ENCODE peak calls at places on chromosomes 11 and 22, in ten cellular contexts. One of them, this sample, is unnamed.

GRCh38 chr11:73308963-73309960 is 1.2 kb downstream of the ARHGEF17 start:
- DNase-seq in MG63: peak
- DNase-seq in stimulated activated CD4-positive, alpha-beta T cell treated with anti-CD3 and anti-CD28 coated beads, TNF-alpha, amount 100 ng/mL, for 48 hours: no peak
- DNase-seq in activated CD4-positive, CD25-positive, alpha-beta regulatory T cell treated with anti-CD3 and anti-CD28 coated beads, Interleukin-2, amount 50 U/mL, for 72 hours: no peak
- DNase-seq in DMS 273 treated with DMSO at 0.1 percent for 48 hours: no peak
- DNase-seq in A172: peak
- DNase-seq in sigmoid colon: peak
- DNase-seq in brain microvascular endothelial cell: peak
- DNase-seq in NCI-H1694: no peak
- DNase-seq in small intestine: peak
- DNase-seq in this sample: peak

GRCh38 chr11:69265911-69266510 is 27.9 kb upstream of the MYEOV start:
- DNase-seq in small intestine: no peak
- DNase-seq in activated CD4-positive, CD25-positive, alpha-beta regulatory T cell treated with anti-CD3 and anti-CD28 coated beads, Interleukin-2, amount 50 U/mL, for 72 hours: no peak
- DNase-seq in A172: no peak
- DNase-seq in brain microvascular endothelial cell: no peak
- DNase-seq in DMS 273 treated with DMSO at 0.1 percent for 48 hours: no peak
- DNase-seq in sigmoid colon: no peak
- DNase-seq in stimulated activated CD4-positive, alpha-beta T cell treated with anti-CD3 and anti-CD28 coated beads, TNF-alpha, amount 100 ng/mL, for 48 hours: no peak
- DNase-seq in NCI-H1694: no peak
- DNase-seq in MG63: no peak
- DNase-seq in this sample: no peak

GRCh38 chr11:131600591-131600990 is 230.2 kb downstream of the NTM start:
- DNase-seq in small intestine: no peak
- DNase-seq in brain microvascular endothelial cell: no peak
- DNase-seq in sigmoid colon: no peak
- DNase-seq in stimulated activated CD4-positive, alpha-beta T cell treated with anti-CD3 and anti-CD28 coated beads, TNF-alpha, amount 100 ng/mL, for 48 hours: no peak
- DNase-seq in MG63: peak
- DNase-seq in activated CD4-positive, CD25-positive, alpha-beta regulatory T cell treated with anti-CD3 and anti-CD28 coated beads, Interleukin-2, amount 50 U/mL, for 72 hours: no peak
- DNase-seq in DMS 273 treated with DMSO at 0.1 percent for 48 hours: no peak
- DNase-seq in A172: no peak
- DNase-seq in NCI-H1694: no peak
- DNase-seq in this sample: no peak

GRCh38 chr22:21626735-21627469 is 2.9 kb downstream of the YDJC start:
- DNase-seq in A172: no peak
- DNase-seq in activated CD4-positive, CD25-positive, alpha-beta regulatory T cell treated with anti-CD3 and anti-CD28 coated beads, Interleukin-2, amount 50 U/mL, for 72 hours: no peak
- DNase-seq in small intestine: no peak
- DNase-seq in DMS 273 treated with DMSO at 0.1 percent for 48 hours: peak
- DNase-seq in sigmoid colon: no peak
- DNase-seq in MG63: no peak
- DNase-seq in NCI-H1694: peak
- DNase-seq in brain microvascular endothelial cell: no peak
- DNase-seq in stimulated activated CD4-positive, alpha-beta T cell treated with anti-CD3 and anti-CD28 coated beads, TNF-alpha, amount 100 ng/mL, for 48 hours: no peak
- DNase-seq in this sample: no peak

GRCh38 chr11:3954448-3955298 is 99.2 kb downstream of the STIM1 start:
- DNase-seq in brain microvascular endothelial cell: no peak
- DNase-seq in DMS 273 treated with DMSO at 0.1 percent for 48 hours: no peak
- DNase-seq in sigmoid colon: no peak
- DNase-seq in NCI-H1694: no peak
- DNase-seq in small intestine: no peak
- DNase-seq in stimulated activated CD4-positive, alpha-beta T cell treated with anti-CD3 and anti-CD28 coated beads, TNF-alpha, amount 100 ng/mL, for 48 hours: no peak
- DNase-seq in activated CD4-positive, CD25-positive, alpha-beta regulatory T cell treated with anti-CD3 and anti-CD28 coated beads, Interleukin-2, amount 50 U/mL, for 72 hours: no peak
- DNase-seq in A172: no peak
- DNase-seq in MG63: no peak
- DNase-seq in this sample: no peak

GRCh38 chr11:45045692-45046471 is 95.2 kb upstream of the TP53I11 start:
- DNase-seq in activated CD4-positive, CD25-positive, alpha-beta regulatory T cell treated with anti-CD3 and anti-CD28 coated beads, Interleukin-2, amount 50 U/mL, for 72 hours: no peak
- DNase-seq in A172: peak
- DNase-seq in stimulated activated CD4-positive, alpha-beta T cell treated with anti-CD3 and anti-CD28 coated beads, TNF-alpha, amount 100 ng/mL, for 48 hours: peak
- DNase-seq in MG63: peak
- DNase-seq in NCI-H1694: no peak
- DNase-seq in DMS 273 treated with DMSO at 0.1 percent for 48 hours: no peak
- DNase-seq in brain microvascular endothelial cell: peak
- DNase-seq in small intestine: peak
- DNase-seq in sigmoid colon: peak
- DNase-seq in this sample: peak

GRCh38 chr11:38867338-38867737 is 2269.3 kb upstream of the RAG2 start:
- DNase-seq in MG63: no peak
- DNase-seq in stimulated activated CD4-positive, alpha-beta T cell treated with anti-CD3 and anti-CD28 coated beads, TNF-alpha, amount 100 ng/mL, for 48 hours: no peak
- DNase-seq in activated CD4-positive, CD25-positive, alpha-beta regulatory T cell treated with anti-CD3 and anti-CD28 coated beads, Interleukin-2, amount 50 U/mL, for 72 hours: no peak
- DNase-seq in small intestine: no peak
- DNase-seq in A172: no peak
- DNase-seq in NCI-H1694: no peak
- DNase-seq in sigmoid colon: no peak
- DNase-seq in brain microvascular endothelial cell: no peak
- DNase-seq in DMS 273 treated with DMSO at 0.1 percent for 48 hours: no peak
- DNase-seq in this sample: no peak

GRCh38 chr11:134509381-134510068 is 97.5 kb upstream of the B3GAT1 start:
- DNase-seq in NCI-H1694: no peak
- DNase-seq in MG63: no peak
- DNase-seq in stimulated activated CD4-positive, alpha-beta T cell treated with anti-CD3 and anti-CD28 coated beads, TNF-alpha, amount 100 ng/mL, for 48 hours: no peak
- DNase-seq in DMS 273 treated with DMSO at 0.1 percent for 48 hours: no peak
- DNase-seq in sigmoid colon: no peak
- DNase-seq in brain microvascular endothelial cell: no peak
- DNase-seq in small intestine: no peak
- DNase-seq in activated CD4-positive, CD25-positive, alpha-beta regulatory T cell treated with anti-CD3 and anti-CD28 coated beads, Interleukin-2, amount 50 U/mL, for 72 hours: no peak
- DNase-seq in A172: no peak
- DNase-seq in this sample: peak

GRCh38 chr22:27111796-27112195 is 454.4 kb downstream of the MIAT start:
- DNase-seq in DMS 273 treated with DMSO at 0.1 percent for 48 hours: no peak
- DNase-seq in small intestine: no peak
- DNase-seq in activated CD4-positive, CD25-positive, alpha-beta regulatory T cell treated with anti-CD3 and anti-CD28 coated beads, Interleukin-2, amount 50 U/mL, for 72 hours: no peak
- DNase-seq in NCI-H1694: no peak
- DNase-seq in MG63: no peak
- DNase-seq in A172: no peak
- DNase-seq in sigmoid colon: no peak
- DNase-seq in stimulated activated CD4-positive, alpha-beta T cell treated with anti-CD3 and anti-CD28 coated beads, TNF-alpha, amount 100 ng/mL, for 48 hours: no peak
- DNase-seq in brain microvascular endothelial cell: no peak
- DNase-seq in this sample: no peak

This sample was measured in suprapubic skin.